ENCODE peak calls at places on chromosomes 3 and 15, in six cellular contexts. T, A, O, J, Q and N are unnamed samples.

GRCh38 chr15:90838066-90838465 is 30.3 kb upstream of the FURIN start:
- DNase-seq in J (no peak), A (no peak), T (no peak), O (no peak), Q (no peak), N (no peak)

GRCh38 chr3:37456270-37456708 is 281.9 kb upstream of the LRRFIP2 start:
- DNase-seq in Q (no peak), T (peak; percentile 26), J (peak; percentile 93), O (no peak), A (peak; percentile 30), N (no peak)

GRCh38 chr3:123067689-123068226 is 933 bp downstream of the PDIA5 start:
- DNase-seq in J (no peak), O (peak; percentile 59), Q (no peak), T (peak; percentile 33), A (peak; percentile 15), N (no peak)

GRCh38 chr15:98844261-98844660 is 163.3 kb downstream of the PGPEP1L start:
- DNase-seq in A (no peak), Q (no peak), T (no peak), O (no peak), J (no peak), N (no peak)

GRCh38 chr3:53490131-53490474 is 4.3 kb upstream of the CACNA1D start:
- DNase-seq in T (no peak), A (no peak), Q (no peak), J (no peak), O (no peak), N (no peak)

GRCh38 chr15:76912430-76912829 is 7.3 kb upstream of the SCAPER start:
- DNase-seq in Q (no peak), O (no peak), A (no peak), T (no peak), J (no peak), N (no peak)

GRCh38 chr3:8246070-8246469 is 255.6 kb upstream of the LMCD1 start:
- DNase-seq in T (no peak), A (no peak), Q (no peak), O (no peak), J (no peak), N (no peak)

GRCh38 chr3:130395916-130396315 is 50.4 kb downstream of the COL6A5 start:
- DNase-seq in A (no peak), Q (no peak), J (no peak), O (peak; percentile 1), T (peak; percentile 52), N (peak; percentile 4)

GRCh38 chr15:74954515-74954914 is 2.1 kb downstream of the RPP25 start:
- DNase-seq in Q (no peak), J (no peak), A (peak; percentile 94), O (no peak), T (no peak), N (no peak)

GRCh38 chr3:190864002-190864401 is 1.5 kb upstream of the GMNC start:
- DNase-seq in T (no peak), Q (no peak), A (no peak), O (no peak), J (no peak), N (no peak)

GRCh38 chr3:38627956-38628355 is 21.5 kb downstream of the SCN5A start:
- DNase-seq in T (peak; percentile 89), J (no peak), O (peak; percentile 37), Q (no peak), A (peak; percentile 59), N (no peak)

GRCh38 chr3:56133423-56133822 is 334.8 kb downstream of the ERC2 start:
- DNase-seq in O (no peak), Q (peak; percentile 79), T (no peak), A (no peak), J (no peak), N (no peak)

GRCh38 chr15:85024509-85025336 is 43.1 kb downstream of the PDE8A start:
- DNase-seq in T (no peak), O (peak; percentile 51), A (no peak), J (no peak), Q (no peak), N (no peak)

GRCh38 chr3:72011495-72011894 is 226.5 kb upstream of the PROK2 start:
- DNase-seq in Q (peak; percentile 87), O (no peak), A (no peak), T (no peak), J (no peak), N (no peak)

GRCh38 chr3:169772530-169772950 is 656 bp upstream of the MYNN start:
- DNase-seq in O (peak; percentile 56), J (peak; percentile 91), A (peak; percentile 81), Q (no peak), T (peak; percentile 79), N (peak; percentile 55)

GRCh38 chr15:45871121-45871855 is 236.5 kb downstream of the SQOR start:
- DNase-seq in T (no peak), Q (no peak), J (no peak), O (no peak), A (no peak), N (no peak)

GRCh38 chr3:51375136-51375535 is 10.0 kb upstream of the MANF start:
- DNase-seq in A (no peak), J (no peak), Q (no peak), O (no peak), T (no peak), N (no peak)

GRCh38 chr3:136261826-136262225 is 11.7 kb downstream of the PCCB start:
- DNase-seq in J (no peak), Q (no peak), T (no peak), O (no peak), A (no peak), N (no peak)

GRCh38 chr3:147157629-147158028 is 248.7 kb downstream of the ZIC4 start:
- DNase-seq in Q (peak; percentile 10), O (no peak), T (no peak), A (no peak), J (no peak), N (peak; percentile 63)

GRCh38 chr3:152646004-152646403 is 188.9 kb upstream of the P2RY1 start:
- DNase-seq in O (no peak), T (no peak), Q (no peak), A (no peak), J (no peak), N (no peak)
- TF ChIP-seq CTCF in O (no peak), T (no peak), Q (no peak), A (no peak), J (no peak), N (no peak)

GRCh38 chr3:171334465-171334811 is 125.8 kb downstream of the TNIK start:
- DNase-seq in Q (no peak), A (no peak), O (no peak), J (peak; percentile 75), T (no peak), N (no peak)
- H3K4me3 ChIP-seq in Q (no peak overlapping the region), A (no peak overlapping the region), O (no peak overlapping the region), J (no peak overlapping the region), T (no peak overlapping the region), N (no peak overlapping the region)

GRCh38 chr15:39976291-39977274 is 42.7 kb downstream of the EIF2AK4 start:
- DNase-seq in J (peak; percentile 82), O (no peak), Q (no peak), A (peak; percentile 80), T (peak; percentile 90), N (no peak)
- TF ChIP-seq CTCF in J (peak; percentile 41), O (no peak), Q (peak; percentile 52), A (peak; percentile 62), T (peak; percentile 65), N (peak; percentile 41)

GRCh38 chr15:101089579-101090459 is 162.0 kb downstream of the CHSY1 start:
- DNase-seq in O (no peak), A (no peak), Q (no peak), J (no peak), T (no peak), N (no peak)

GRCh38 chr15:101087172-101087769 is 164.6 kb downstream of the CHSY1 start:
- DNase-seq in O (no peak), J (no peak), Q (no peak), A (no peak), T (no peak), N (no peak)

GRCh38 chr15:101088311-101088710 is 163.5 kb downstream of the CHSY1 start:
- DNase-seq in O (no peak), Q (no peak), T (no peak), A (no peak), J (no peak), N (no peak)

GRCh38 chr15:101090460-101090853 is 161.4 kb downstream of the CHSY1 start:
- DNase-seq in J (no peak), Q (no peak), T (no peak), O (no peak), A (no peak), N (no peak)

GRCh38 chr15:101088788-101089578 is 162.9 kb downstream of the CHSY1 start:
- DNase-seq in Q (no peak), J (peak; percentile 82), O (peak; percentile 82), A (peak; percentile 84), T (peak; percentile 75), N (no peak)
- H3K4me3 ChIP-seq in Q (peak overlapping the region; percentile 15), J (peak overlapping the region; percentile 41), O (peak overlapping the region; percentile 41), A (no peak overlapping the region), T (peak overlapping the region; percentile 41), N (peak overlapping the region; percentile 16)

DNA sequence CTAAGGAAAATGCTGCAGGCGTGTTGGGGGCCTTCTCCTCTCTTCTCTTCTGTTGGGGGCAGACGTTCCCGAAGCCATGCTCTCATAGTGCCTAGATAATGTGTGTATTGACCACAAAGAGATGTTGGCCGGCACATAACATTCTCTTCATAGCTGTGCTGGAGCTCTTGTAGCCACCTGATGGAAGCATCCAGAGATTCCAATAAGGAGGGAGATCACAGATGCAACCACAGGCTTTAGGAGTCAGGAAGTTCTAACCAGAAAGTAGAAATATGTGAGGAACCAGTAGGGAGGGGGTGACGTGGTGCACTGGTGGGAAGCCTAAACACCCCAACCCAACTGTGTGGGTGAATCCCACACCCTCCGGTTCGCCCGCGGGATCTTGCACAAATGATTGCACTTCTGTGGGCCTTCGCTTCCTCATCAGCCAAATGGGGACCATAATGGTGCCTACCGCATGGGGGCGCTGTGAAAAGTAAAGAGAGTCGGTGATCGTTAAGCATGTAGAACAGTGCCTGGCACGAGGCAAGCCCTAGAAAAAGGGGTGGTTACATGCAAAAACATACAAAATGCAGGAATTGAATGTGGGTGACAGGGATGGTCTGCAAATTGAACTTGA is 87.8 kb downstream of the TOP2B start:
- DNase-seq in Q (no peak), O (no peak), T (peak; percentile 61), J (no peak), A (no peak), N (no peak)
- TF ChIP-seq CTCF in Q (no peak), O (no peak), T (peak; percentile 70), J (no peak), A (no peak), N (no peak)